ENCODE peak calls at places on chromosomes 2 and 18, in eight cellular contexts. One of them, this sample, is unnamed.

GRCh38 chr2:175726213-175726612 is 275.9 kb downstream of the LNPK start:
- DNase-seq in dorsolateral prefrontal cortex: no peak
- DNase-seq in ACHN: no peak
- DNase-seq in HAP-1: no peak
- DNase-seq in hippocampal formation: no peak
- DNase-seq in fibroblast of gingiva: peak
- DNase-seq in aorta: no peak
- DNase-seq in tibial artery: no peak
- DNase-seq in this sample: no peak

GRCh38 chr2:111176388-111176787 is 55.7 kb downstream of the BCL2L11 start:
- DNase-seq in dorsolateral prefrontal cortex: peak
- DNase-seq in ACHN: no peak
- DNase-seq in HAP-1: no peak
- DNase-seq in hippocampal formation: no peak
- DNase-seq in fibroblast of gingiva: no peak
- DNase-seq in aorta: no peak
- DNase-seq in tibial artery: peak
- DNase-seq in this sample: no peak

GRCh38 chr18:37565138-37565984 is at the start of gene CELF4:
- DNase-seq in dorsolateral prefrontal cortex: no peak
- DNase-seq in ACHN: peak
- DNase-seq in HAP-1: peak
- DNase-seq in hippocampal formation: no peak
- DNase-seq in fibroblast of gingiva: no peak
- DNase-seq in aorta: no peak
- DNase-seq in tibial artery: no peak
- DNase-seq in this sample: peak

GRCh38 chr2:176164184-176164802 is 7.2 kb downstream of the HOXD3 start:
- DNase-seq in dorsolateral prefrontal cortex: no peak
- DNase-seq in ACHN: no peak
- DNase-seq in HAP-1: no peak
- DNase-seq in hippocampal formation: no peak
- DNase-seq in fibroblast of gingiva: no peak
- DNase-seq in aorta: no peak
- DNase-seq in tibial artery: no peak
- DNase-seq in this sample: no peak

GRCh38 chr2:37631698-37632097 is 39.7 kb downstream of the CDC42EP3 start:
- DNase-seq in dorsolateral prefrontal cortex: no peak
- DNase-seq in ACHN: no peak
- DNase-seq in HAP-1: no peak
- DNase-seq in hippocampal formation: no peak
- DNase-seq in fibroblast of gingiva: no peak
- DNase-seq in aorta: no peak
- DNase-seq in tibial artery: no peak
- DNase-seq in this sample: no peak

GRCh38 chr18:8610442-8610801 is 1.2 kb downstream of the RAB12 start:
- DNase-seq in dorsolateral prefrontal cortex: no peak
- DNase-seq in ACHN: peak
- DNase-seq in HAP-1: peak
- DNase-seq in hippocampal formation: no peak
- DNase-seq in fibroblast of gingiva: peak
- DNase-seq in aorta: peak
- DNase-seq in tibial artery: no peak
- DNase-seq in this sample: no peak

GRCh38 chr2:25088817-25089485 is 47.1 kb downstream of the EFR3B start:
- DNase-seq in dorsolateral prefrontal cortex: no peak
- DNase-seq in ACHN: no peak
- DNase-seq in HAP-1: peak
- DNase-seq in hippocampal formation: no peak
- DNase-seq in fibroblast of gingiva: no peak
- DNase-seq in aorta: no peak
- DNase-seq in tibial artery: no peak
- DNase-seq in this sample: no peak

GRCh38 chr2:7118606-7119503 is 201.6 kb downstream of the RNF144A start:
- DNase-seq in dorsolateral prefrontal cortex: peak
- DNase-seq in ACHN: peak
- DNase-seq in HAP-1: peak
- DNase-seq in hippocampal formation: peak
- DNase-seq in fibroblast of gingiva: no peak
- DNase-seq in aorta: peak
- DNase-seq in tibial artery: no peak
- DNase-seq in this sample: no peak

GRCh38 chr2:12709207-12709522 is 7.6 kb upstream of the TRIB2 start:
- DNase-seq in dorsolateral prefrontal cortex: no peak
- DNase-seq in ACHN: no peak
- DNase-seq in HAP-1: no peak
- DNase-seq in hippocampal formation: no peak
- DNase-seq in fibroblast of gingiva: no peak
- DNase-seq in aorta: no peak
- DNase-seq in tibial artery: no peak
- DNase-seq in this sample: no peak

GRCh38 chr2:165122521-165122920 is 81.3 kb downstream of the SCN3A start:
- DNase-seq in dorsolateral prefrontal cortex: no peak
- DNase-seq in ACHN: peak
- DNase-seq in HAP-1: no peak
- DNase-seq in hippocampal formation: no peak
- DNase-seq in fibroblast of gingiva: no peak
- DNase-seq in aorta: no peak
- DNase-seq in tibial artery: no peak
- DNase-seq in this sample: no peak

GRCh38 chr2:164479460-164479859 is 141.8 kb downstream of the GRB14 start:
- DNase-seq in dorsolateral prefrontal cortex: peak
- DNase-seq in ACHN: peak
- DNase-seq in HAP-1: peak
- DNase-seq in hippocampal formation: peak
- DNase-seq in fibroblast of gingiva: peak
- DNase-seq in aorta: no peak
- DNase-seq in tibial artery: no peak
- DNase-seq in this sample: no peak

GRCh38 chr2:112149194-112149593 is 11.0 kb downstream of the FBLN7 start:
- DNase-seq in dorsolateral prefrontal cortex: peak
- DNase-seq in ACHN: no peak
- DNase-seq in HAP-1: no peak
- DNase-seq in hippocampal formation: no peak
- DNase-seq in fibroblast of gingiva: no peak
- DNase-seq in aorta: no peak
- DNase-seq in tibial artery: peak
- DNase-seq in this sample: peak

GRCh38 chr2:225400060-225400511 is 576 bp downstream of the NYAP2 start:
- DNase-seq in dorsolateral prefrontal cortex: peak
- DNase-seq in ACHN: peak
- DNase-seq in HAP-1: peak
- DNase-seq in hippocampal formation: peak
- DNase-seq in fibroblast of gingiva: peak
- DNase-seq in aorta: no peak
- DNase-seq in tibial artery: no peak
- DNase-seq in this sample: peak

GRCh38 chr18:33123852-33124251 is 316.7 kb downstream of the CCDC178 start:
- DNase-seq in dorsolateral prefrontal cortex: no peak
- DNase-seq in ACHN: no peak
- DNase-seq in HAP-1: no peak
- DNase-seq in hippocampal formation: no peak
- DNase-seq in fibroblast of gingiva: no peak
- DNase-seq in aorta: no peak
- DNase-seq in tibial artery: no peak
- DNase-seq in this sample: no peak

GRCh38 chr2:120392923-120393322 is 47.0 kb downstream of the INHBB start:
- DNase-seq in dorsolateral prefrontal cortex: no peak
- DNase-seq in ACHN: no peak
- DNase-seq in HAP-1: no peak
- DNase-seq in hippocampal formation: no peak
- DNase-seq in fibroblast of gingiva: no peak
- DNase-seq in aorta: no peak
- DNase-seq in tibial artery: no peak
- DNase-seq in this sample: no peak

GRCh38 chr2:86632672-86633071 is 9.0 kb upstream of the RNF103 start:
- DNase-seq in dorsolateral prefrontal cortex: no peak
- DNase-seq in ACHN: no peak
- DNase-seq in HAP-1: no peak
- DNase-seq in hippocampal formation: no peak
- DNase-seq in fibroblast of gingiva: no peak
- DNase-seq in aorta: no peak
- DNase-seq in tibial artery: no peak
- DNase-seq in this sample: no peak

GRCh38 chr18:67805261-67805660 is 288.7 kb upstream of the DSEL start:
- DNase-seq in dorsolateral prefrontal cortex: no peak
- DNase-seq in ACHN: no peak
- DNase-seq in HAP-1: no peak
- DNase-seq in hippocampal formation: no peak
- DNase-seq in fibroblast of gingiva: no peak
- DNase-seq in aorta: no peak
- DNase-seq in tibial artery: no peak
- DNase-seq in this sample: no peak

GRCh38 chr2:102050854-102051391 is 59.2 kb downstream of the IL1R2 start:
- DNase-seq in dorsolateral prefrontal cortex: peak
- DNase-seq in ACHN: no peak
- DNase-seq in HAP-1: no peak
- DNase-seq in hippocampal formation: peak
- DNase-seq in fibroblast of gingiva: peak
- DNase-seq in aorta: peak
- DNase-seq in tibial artery: peak
- DNase-seq in this sample: peak

GRCh38 chr2:232490221-232491138 is 2.8 kb upstream of the ECEL1 start:
- DNase-seq in dorsolateral prefrontal cortex: no peak
- DNase-seq in ACHN: no peak
- DNase-seq in HAP-1: no peak
- DNase-seq in hippocampal formation: no peak
- DNase-seq in fibroblast of gingiva: no peak
- DNase-seq in aorta: peak
- DNase-seq in tibial artery: peak
- DNase-seq in this sample: peak

GRCh38 chr2:46073540-46074018 is 223.6 kb upstream of the EPAS1 start:
- DNase-seq in dorsolateral prefrontal cortex: no peak
- DNase-seq in ACHN: peak
- DNase-seq in HAP-1: no peak
- DNase-seq in hippocampal formation: no peak
- DNase-seq in fibroblast of gingiva: peak
- DNase-seq in aorta: no peak
- DNase-seq in tibial artery: no peak
- DNase-seq in this sample: no peak

GRCh38 chr2:55052087-55053061 is 2.1 kb upstream of the RTN4 start:
- DNase-seq in dorsolateral prefrontal cortex: no peak
- DNase-seq in ACHN: peak
- DNase-seq in HAP-1: no peak
- DNase-seq in hippocampal formation: no peak
- DNase-seq in fibroblast of gingiva: no peak
- DNase-seq in aorta: no peak
- DNase-seq in tibial artery: no peak
- DNase-seq in this sample: no peak

GRCh38 chr2:67938053-67938452 is 124.8 kb downstream of the C1D start:
- DNase-seq in dorsolateral prefrontal cortex: no peak
- DNase-seq in ACHN: no peak
- DNase-seq in HAP-1: no peak
- DNase-seq in hippocampal formation: no peak
- DNase-seq in fibroblast of gingiva: no peak
- DNase-seq in aorta: no peak
- DNase-seq in tibial artery: no peak
- DNase-seq in this sample: no peak

GRCh38 chr2:179031731-179032408 is 18.1 kb downstream of the CCDC141 start:
- DNase-seq in dorsolateral prefrontal cortex: no peak
- DNase-seq in ACHN: no peak
- DNase-seq in HAP-1: no peak
- DNase-seq in hippocampal formation: no peak
- DNase-seq in fibroblast of gingiva: peak
- DNase-seq in aorta: no peak
- DNase-seq in tibial artery: no peak
- DNase-seq in this sample: no peak

GRCh38 chr2:190679813-190680591 is 31.1 kb downstream of the NAB1 start:
- DNase-seq in dorsolateral prefrontal cortex: peak
- DNase-seq in ACHN: peak
- DNase-seq in HAP-1: peak
- DNase-seq in hippocampal formation: no peak
- DNase-seq in fibroblast of gingiva: peak
- DNase-seq in aorta: no peak
- DNase-seq in tibial artery: peak
- DNase-seq in this sample: peak

GRCh38 chr2:145412155-145412554 is 892.2 kb upstream of the ZEB2 start:
- DNase-seq in dorsolateral prefrontal cortex: no peak
- DNase-seq in ACHN: no peak
- DNase-seq in HAP-1: no peak
- DNase-seq in hippocampal formation: no peak
- DNase-seq in fibroblast of gingiva: no peak
- DNase-seq in aorta: no peak
- DNase-seq in tibial artery: no peak
- DNase-seq in this sample: no peak

GRCh38 chr2:65350714-65351113 is 81.7 kb downstream of the SPRED2 start:
- DNase-seq in dorsolateral prefrontal cortex: no peak
- DNase-seq in ACHN: no peak
- DNase-seq in HAP-1: peak
- DNase-seq in hippocampal formation: no peak
- DNase-seq in fibroblast of gingiva: no peak
- DNase-seq in aorta: no peak
- DNase-seq in tibial artery: no peak
- DNase-seq in this sample: no peak

GRCh38 chr2:110675679-110676078 is 2.2 kb downstream of the BUB1 start:
- DNase-seq in dorsolateral prefrontal cortex: no peak
- DNase-seq in ACHN: no peak
- DNase-seq in HAP-1: no peak
- DNase-seq in hippocampal formation: no peak
- DNase-seq in fibroblast of gingiva: no peak
- DNase-seq in aorta: no peak
- DNase-seq in tibial artery: no peak
- DNase-seq in this sample: no peak

GRCh38 chr2:88832256-88832991 is 141.0 kb downstream of the RPIA start:
- DNase-seq in dorsolateral prefrontal cortex: no peak
- DNase-seq in ACHN: no peak
- DNase-seq in HAP-1: no peak
- DNase-seq in hippocampal formation: no peak
- DNase-seq in fibroblast of gingiva: no peak
- DNase-seq in aorta: no peak
- DNase-seq in tibial artery: no peak
- DNase-seq in this sample: peak

GRCh38 chr2:177397501-177398289 is 5.1 kb downstream of the AGPS start:
- DNase-seq in dorsolateral prefrontal cortex: no peak
- DNase-seq in ACHN: peak
- DNase-seq in HAP-1: no peak
- DNase-seq in hippocampal formation: no peak
- DNase-seq in fibroblast of gingiva: peak
- DNase-seq in aorta: no peak
- DNase-seq in tibial artery: no peak
- DNase-seq in this sample: no peak

GRCh38 chr2:181741756-181742155 is 61.4 kb upstream of the NEUROD1 start:
- DNase-seq in dorsolateral prefrontal cortex: no peak
- DNase-seq in ACHN: no peak
- DNase-seq in HAP-1: no peak
- DNase-seq in hippocampal formation: no peak
- DNase-seq in fibroblast of gingiva: no peak
- DNase-seq in aorta: no peak
- DNase-seq in tibial artery: no peak
- DNase-seq in this sample: no peak

GRCh38 chr2:215657844-215658243 is 222.0 kb upstream of the FN1 start:
- DNase-seq in dorsolateral prefrontal cortex: no peak
- DNase-seq in ACHN: peak
- DNase-seq in HAP-1: no peak
- DNase-seq in hippocampal formation: no peak
- DNase-seq in fibroblast of gingiva: peak
- DNase-seq in aorta: no peak
- DNase-seq in tibial artery: no peak
- DNase-seq in this sample: no peak

GRCh38 chr18:63128242-63128967 is 191.2 kb downstream of the BCL2 start:
- DNase-seq in dorsolateral prefrontal cortex: no peak
- DNase-seq in ACHN: no peak
- DNase-seq in HAP-1: no peak
- DNase-seq in hippocampal formation: no peak
- DNase-seq in fibroblast of gingiva: no peak
- DNase-seq in aorta: no peak
- DNase-seq in tibial artery: no peak
- DNase-seq in this sample: no peak